ENCODE peak calls at places on chromosomes 7 and 10, in eight cellular contexts. V is ureter; E is tibial nerve; X is stimulated activated CD8-positive, alpha-beta memory T cell treated with anti-CD3 and anti-CD28 coated beads, Interleukin-15, amount 100 ng/mL, for 24 hours; H is tibial artery; J is NCI-H1694 treated with DMSO at 0.1 percent for 48 hours; F is bronchial epithelial cell; M is WTC11. U is an unnamed sample.

GRCh38 chr10:69218831-69219230 is 1.3 kb upstream of the HKDC1 start:
- DNase-seq in V (no peak), F (no peak), H (no peak), X (no peak), E (no peak), M (no peak), J (no peak), U (no peak)

GRCh38 chr10:48948631-48949030 is 9.0 kb upstream of the LRRC18 start:
- DNase-seq in J (no peak), V (no peak), X (no peak), E (no peak), M (no peak), H (no peak), F (peak; percentile 21), U (no peak)

GRCh38 chr7:114806590-114807167 is 115.2 kb upstream of the MDFIC start:
- DNase-seq in E (no peak), J (no peak), M (no peak), F (no peak), H (no peak), X (no peak), V (no peak), U (no peak)

GRCh38 chr7:103797647-103798307 is 191.7 kb downstream of the RELN start:
- DNase-seq in E (no peak), M (no peak), H (no peak), V (no peak), X (no peak), J (no peak), F (no peak), U (no peak)

GRCh38 chr10:81414038-81414437 is 461.0 kb upstream of the NRG3 start:
- DNase-seq in F (no peak), V (no peak), H (no peak), X (no peak), E (no peak), J (no peak), M (peak; percentile 61), U (no peak)

GRCh38 chr7:77687100-77687746 is 9.0 kb upstream of the RSBN1L start:
- DNase-seq in V (no peak), H (no peak), J (no peak), E (no peak), F (peak; percentile 51), X (no peak), M (no peak), U (no peak)

GRCh38 chr10:86711957-86712708 is 43.8 kb downstream of the LDB3 start:
- DNase-seq in E (peak; percentile 42), H (peak; percentile 52), X (no peak), M (peak; percentile 52), F (peak; percentile 4), J (peak; percentile 44), V (no peak), U (no peak)

GRCh38 chr7:3114917-3115316 is 71.2 kb upstream of the CARD11 start:
- DNase-seq in F (no peak), X (no peak), H (no peak), J (no peak), M (no peak), V (no peak), E (no peak), U (no peak)

GRCh38 chr10:78688945-78689935 is 379.5 kb upstream of the ZMIZ1 start:
- DNase-seq in M (no peak), H (peak; percentile 78), F (no peak), V (peak; percentile 54), E (peak; percentile 26), J (peak; percentile 90), X (no peak), U (no peak)

GRCh38 chr7:39609462-39610149 is 13.8 kb upstream of the RALA start:
- DNase-seq in H (no peak), X (no peak), E (no peak), J (no peak), V (no peak), M (peak; percentile 65), F (no peak), U (no peak)

GRCh38 chr7:96241834-96242233 is 80.1 kb downstream of the SLC25A13 start:
- DNase-seq in M (no peak), V (no peak), E (no peak), F (no peak), J (no peak), X (no peak), H (no peak), U (no peak)

GRCh38 chr10:86178401-86179142 is 188.0 kb downstream of the GRID1 start:
- DNase-seq in V (no peak), F (no peak), X (no peak), E (no peak), H (peak; percentile 11), M (peak; percentile 82), J (no peak), U (no peak)

GRCh38 chr7:44394112-44394447 is 68.7 kb upstream of the CAMK2B start:
- DNase-seq in E (no peak), X (no peak), H (no peak), F (no peak), V (no peak), M (no peak), J (no peak), U (no peak)

U was measured in GOT3.